ENCODE peak calls at places on chromosome 19, in four cellular contexts. P is spleen, Y is mammary epithelial cell, M is cardiac fibroblast. I is an unnamed sample.

GRCh38 chr19:927044-927706 is 1.3 kb downstream of the ARID3A start:
- DNase-seq in P (peak), Y (no peak), M (peak), I (peak)

GRCh38 chr19:38693380-38694223 is 46.2 kb downstream of the ACTN4 start:
- DNase-seq in P (peak), Y (peak), M (peak), I (peak)

GRCh38 chr19:31232220-31232619 is 117.0 kb downstream of the TSHZ3 start:
- DNase-seq in P (no peak), Y (no peak), M (no peak), I (no peak)

GRCh38 chr19:58196911-58197616 is 14.2 kb downstream of the ZNF274 start:
- DNase-seq in P (no peak), Y (peak), M (peak), I (no peak)

GRCh38 chr19:15378529-15379082 is 981 bp downstream of the AKAP8 start:
- DNase-seq in P (peak), Y (peak), M (peak), I (peak)

GRCh38 chr19:31340059-31341025 is 8.9 kb downstream of the TSHZ3 start:
- DNase-seq in P (no peak), Y (peak), M (peak), I (no peak)

GRCh38 chr19:41541990-41542584 is 33.9 kb upstream of the CEACAM21 start:
- DNase-seq in P (peak), Y (peak), M (peak), I (peak)

GRCh38 chr19:7418575-7418974 is 69.8 kb downstream of the ARHGEF18 start:
- DNase-seq in P (no peak), Y (no peak), M (no peak), I (no peak)

GRCh38 chr19:38213911-38214625 is 10.0 kb downstream of the DPF1 start:
- DNase-seq in P (no peak), Y (peak), M (peak), I (no peak)

GRCh38 chr19:5264453-5264852 is 76.2 kb downstream of the PTPRS start:
- DNase-seq in P (no peak), Y (no peak), M (no peak), I (no peak)

GRCh38 chr19:57058871-57059270 is 60.9 kb upstream of the USP29 start:
- DNase-seq in P (no peak), Y (no peak), M (no peak), I (no peak)

GRCh38 chr19:4506449-4507149 is 11.7 kb downstream of the PLIN4 start:
- DNase-seq in P (no peak), Y (peak), M (peak), I (no peak)

GRCh38 chr19:47445937-47446402 is 25.7 kb downstream of the SLC8A2 start:
- DNase-seq in P (peak), Y (no peak), M (peak), I (peak)

GRCh38 chr19:38173324-38174041 is 50.5 kb downstream of the DPF1 start:
- DNase-seq in P (peak), Y (peak), M (peak), I (no peak)

GRCh38 chr19:3061214-3062161 is 807 bp downstream of the TLE5 start:
- DNase-seq in P (peak), Y (no peak), M (peak), I (no peak)

GRCh38 chr19:2551864-2552185 is 75.9 kb downstream of the GADD45B start:
- DNase-seq in P (peak), Y (no peak), M (no peak), I (no peak)

GRCh38 chr19:31166206-31166605 is 183.0 kb downstream of the TSHZ3 start:
- DNase-seq in P (no peak), Y (no peak), M (no peak), I (no peak)

GRCh38 chr19:15463865-15464371 is 426 bp downstream of the RASAL3 start:
- DNase-seq in P (peak), Y (no peak), M (no peak), I (no peak)

GRCh38 chr19:42255766-42256750 is 1.1 kb upstream of the ERF start:
- DNase-seq in P (peak), Y (no peak), M (peak), I (peak)

GRCh38 chr19:2385053-2385721 is 25.1 kb downstream of the TMPRSS9 start:
- DNase-seq in P (no peak), Y (peak), M (peak), I (peak)

GRCh38 chr19:1590641-1591397 is 1.8 kb downstream of the MBD3 start:
- DNase-seq in P (no peak), Y (no peak), M (peak), I (no peak)

GRCh38 chr19:19820774-19821315 is 705 bp downstream of the ZNF506 start:
- DNase-seq in P (no peak), Y (peak), M (no peak), I (no peak)

GRCh38 chr19:16160943-16161560 is 12.3 kb downstream of the CIB3 start:
- DNase-seq in P (no peak), Y (peak), M (peak), I (no peak)

GRCh38 chr19:38669532-38669931 is 22.1 kb downstream of the ACTN4 start:
- DNase-seq in P (peak), Y (no peak), M (no peak), I (no peak)

GRCh38 chr19:4354282-4354681 is 10.9 kb downstream of the MPND start:
- DNase-seq in P (no peak), Y (no peak), M (no peak), I (no peak)

GRCh38 chr19:18772620-18773587 is 18.2 kb downstream of the COMP start:
- DNase-seq in P (no peak), Y (peak), M (no peak), I (no peak)

GRCh38 chr19:30855475-30855874 is 483.3 kb downstream of the ZNF536 start:
- DNase-seq in P (no peak), Y (no peak), M (no peak), I (peak)

GRCh38 chr19:46478356-46478986 is 7.1 kb upstream of the PNMA8A start:
- DNase-seq in P (no peak), Y (peak), M (peak), I (peak)

GRCh38 chr19:19488041-19488874 is 27.1 kb downstream of the TSSK6 start:
- DNase-seq in P (no peak), Y (no peak), M (peak), I (no peak)

GRCh38 chr19:45047188-45047797 is 8.4 kb downstream of the CLASRP start:
- DNase-seq in P (no peak), Y (no peak), M (no peak), I (no peak)
- TF ChIP-seq CTCF in P (no peak), Y (no peak), M (no peak), I (no peak)

GRCh38 chr19:11227201-11227886 is 12.1 kb upstream of the ANGPTL8 start:
- DNase-seq in P (no peak), Y (no peak), M (no peak), I (no peak)
- TF ChIP-seq CTCF in P (no peak), Y (peak), M (peak), I (no peak)

GRCh38 chr19:40193587-40193849 is 2.3 kb downstream of the MAP3K10 start:
- DNase-seq in P (no peak), Y (no peak), M (peak), I (no peak)

GRCh38 chr19:40192758-40193586 is 1.7 kb downstream of the MAP3K10 start:
- DNase-seq in P (no peak), Y (no peak), M (no peak), I (no peak)

GRCh38 chr19:40190891-40191835 is at the start of gene MAP3K10:
- DNase-seq in P (peak), Y (peak), M (peak), I (peak)

GRCh38 chr19:40191836-40192646 is 815 bp downstream of the MAP3K10 start:
- DNase-seq in P (peak), Y (no peak), M (peak), I (peak)
- TF ChIP-seq CTCF in P (no peak), Y (no peak), M (peak), I (no peak)

GRCh38 chr19:35908977-35909683 is 1.0 kb upstream of the TYROBP start:
- DNase-seq in P (peak), Y (no peak), M (no peak), I (no peak)
- TF ChIP-seq CTCF in P (no peak), Y (no peak), M (no peak), I (no peak)

GRCh38 chr19:49017666-49018351 is 918 bp upstream of the LHB start:
- DNase-seq in P (peak), Y (no peak), M (peak), I (peak)
- TF ChIP-seq CTCF in P (peak), Y (peak), M (peak), I (peak)

GRCh38 chr19:13764101-13764807 is at the start of gene MRI1:
- DNase-seq in P (peak), Y (peak), M (peak), I (peak)

GRCh38 chr19:13758795-13759194 is 5.5 kb upstream of the MRI1 start:
- DNase-seq in P (no peak), Y (no peak), M (no peak), I (no peak)

GRCh38 chr19:13763300-13763699 is 1.0 kb upstream of the MRI1 start:
- DNase-seq in P (no peak), Y (no peak), M (no peak), I (no peak)

GRCh38 chr19:13762635-13763235 is 1.6 kb upstream of the MRI1 start:
- DNase-seq in P (no peak), Y (no peak), M (no peak), I (no peak)

GRCh38 chr19:13761423-13761822 is 2.9 kb upstream of the MRI1 start:
- DNase-seq in P (no peak), Y (no peak), M (no peak), I (no peak)
- TF ChIP-seq CTCF in P (no peak), Y (no peak), M (no peak), I (no peak)